ENCODE peak calls at places on chromosomes 16 and 17, in four cellular contexts. One of them, this sample, is unnamed.

GRCh38 chr17:6365187-6365943 is 69.6 kb downstream of the AIPL1 start:
- DNase-seq in astrocyte: peak
- DNase-seq in PC-3: peak
- DNase-seq in A549: peak
- DNase-seq in this sample: no peak

GRCh38 chr17:4188076-4188475 is 45.1 kb downstream of the CYB5D2 start:
- DNase-seq in PC-3: no peak
- DNase-seq in astrocyte: no peak
- DNase-seq in A549: no peak
- DNase-seq in this sample: no peak

GRCh38 chr16:89577055-89577759 is 1.6 kb downstream of the CPNE7 start:
- DNase-seq in astrocyte: no peak
- DNase-seq in A549: no peak
- DNase-seq in PC-3: no peak
- DNase-seq in this sample: no peak

GRCh38 chr17:64635647-64636305 is 26.3 kb downstream of the SMURF2 start:
- DNase-seq in PC-3: peak
- DNase-seq in astrocyte: peak
- DNase-seq in A549: peak
- DNase-seq in this sample: no peak

GRCh38 chr16:56401482-56401881 is 23.9 kb downstream of the AMFR start:
- DNase-seq in astrocyte: no peak
- DNase-seq in A549: peak
- DNase-seq in PC-3: peak
- DNase-seq in this sample: no peak

GRCh38 chr17:78802459-78802858 is 20.4 kb upstream of the CYTH1 start:
- DNase-seq in PC-3: no peak
- DNase-seq in astrocyte: no peak
- DNase-seq in A549: no peak
- DNase-seq in this sample: no peak

GRCh38 chr17:13106171-13106570 is 88.3 kb upstream of the ELAC2 start:
- DNase-seq in A549: no peak
- DNase-seq in PC-3: no peak
- DNase-seq in astrocyte: no peak
- DNase-seq in this sample: no peak

GRCh38 chr16:82972520-82972919 is 345.8 kb downstream of the CDH13 start:
- DNase-seq in PC-3: no peak
- DNase-seq in astrocyte: no peak
- DNase-seq in A549: no peak
- DNase-seq in this sample: no peak

GRCh38 chr17:34499576-34499975 is 79.8 kb upstream of the TMEM132E start:
- DNase-seq in astrocyte: no peak
- DNase-seq in A549: peak
- DNase-seq in PC-3: peak
- DNase-seq in this sample: no peak

GRCh38 chr16:86550281-86550680 is 4.8 kb downstream of the MTHFSD start:
- DNase-seq in A549: no peak
- DNase-seq in astrocyte: no peak
- DNase-seq in PC-3: no peak
- DNase-seq in this sample: no peak

GRCh38 chr16:3641801-3642396 is 12.6 kb upstream of the DNASE1 start:
- DNase-seq in PC-3: no peak
- DNase-seq in A549: no peak
- DNase-seq in astrocyte: no peak
- DNase-seq in this sample: no peak

GRCh38 chr16:78844682-78845081 is 745.2 kb downstream of the WWOX start:
- DNase-seq in PC-3: no peak
- DNase-seq in astrocyte: no peak
- DNase-seq in A549: no peak
- DNase-seq in this sample: no peak

GRCh38 chr17:60926466-60927183 is 249.0 kb downstream of the BCAS3 start:
- DNase-seq in A549: no peak
- DNase-seq in PC-3: peak
- DNase-seq in astrocyte: no peak
- DNase-seq in this sample: no peak

GRCh38 chr17:79325707-79326106 is 251.1 kb downstream of the ENGASE start:
- DNase-seq in astrocyte: no peak
- DNase-seq in A549: no peak
- DNase-seq in PC-3: peak
- DNase-seq in this sample: no peak

GRCh38 chr17:82963104-82963950 is 116.1 kb upstream of the METRNL start:
- DNase-seq in astrocyte: peak
- DNase-seq in PC-3: peak
- DNase-seq in A549: peak
- DNase-seq in this sample: peak

GRCh38 chr16:30948087-30948955 is 547 bp upstream of the ORAI3 start:
- DNase-seq in A549: peak
- DNase-seq in PC-3: peak
- DNase-seq in astrocyte: peak
- DNase-seq in this sample: peak

GRCh38 chr16:35198223-35199199 is 1739.1 kb downstream of the TP53TG3F start:
- DNase-seq in PC-3: no peak
- DNase-seq in astrocyte: no peak
- DNase-seq in A549: no peak
- DNase-seq in this sample: no peak

GRCh38 chr17:49875690-49876089 is 27.8 kb upstream of the TAC4 start:
- DNase-seq in A549: no peak
- DNase-seq in PC-3: no peak
- DNase-seq in astrocyte: no peak
- DNase-seq in this sample: no peak
- TF ChIP-seq CTCF in A549: no peak
- TF ChIP-seq CTCF in PC-3: no peak
- TF ChIP-seq CTCF in astrocyte: no peak
- TF ChIP-seq CTCF in this sample: no peak

DNA sequence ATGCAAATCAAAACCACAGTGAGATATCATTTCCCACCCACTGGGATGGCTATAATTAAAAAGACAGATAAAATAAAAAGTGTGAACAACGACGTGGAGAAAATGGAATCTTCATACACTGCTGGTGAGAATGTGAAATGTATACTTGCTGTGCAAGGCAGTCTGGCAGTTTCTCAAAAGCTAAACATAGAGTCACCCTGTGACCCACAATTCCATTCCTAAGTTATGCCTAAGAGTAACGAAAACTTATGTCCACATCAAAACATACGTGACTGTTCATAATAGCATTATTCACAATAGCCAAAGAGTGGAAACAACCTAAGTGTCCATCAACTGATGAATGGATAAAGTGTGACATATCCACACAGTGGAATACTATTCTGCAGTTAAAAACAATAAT is 38.1 kb upstream of the VPS4A start:
- DNase-seq in A549: no peak
- DNase-seq in PC-3: no peak
- DNase-seq in astrocyte: peak
- DNase-seq in this sample: no peak
- TF ChIP-seq CTCF in A549: no peak
- TF ChIP-seq CTCF in PC-3: no peak
- TF ChIP-seq CTCF in astrocyte: no peak
- TF ChIP-seq CTCF in this sample: no peak

GRCh38 chr17:8162997-8163977 is 539 bp upstream of the VAMP2 start:
- DNase-seq in astrocyte: no peak
- DNase-seq in A549: no peak
- DNase-seq in PC-3: no peak
- DNase-seq in this sample: no peak

GRCh38 chr17:8160741-8161221 is 2.0 kb downstream of the VAMP2 start:
- DNase-seq in astrocyte: no peak
- DNase-seq in A549: no peak
- DNase-seq in PC-3: no peak
- DNase-seq in this sample: no peak

GRCh38 chr17:8161289-8162231 is 1.2 kb downstream of the VAMP2 start:
- DNase-seq in astrocyte: no peak
- DNase-seq in A549: no peak
- DNase-seq in PC-3: no peak
- DNase-seq in this sample: no peak

GRCh38 chr17:8163978-8164814 is 1.4 kb upstream of the VAMP2 start:
- DNase-seq in PC-3: no peak
- DNase-seq in A549: peak
- DNase-seq in astrocyte: peak
- DNase-seq in this sample: no peak

DNA sequence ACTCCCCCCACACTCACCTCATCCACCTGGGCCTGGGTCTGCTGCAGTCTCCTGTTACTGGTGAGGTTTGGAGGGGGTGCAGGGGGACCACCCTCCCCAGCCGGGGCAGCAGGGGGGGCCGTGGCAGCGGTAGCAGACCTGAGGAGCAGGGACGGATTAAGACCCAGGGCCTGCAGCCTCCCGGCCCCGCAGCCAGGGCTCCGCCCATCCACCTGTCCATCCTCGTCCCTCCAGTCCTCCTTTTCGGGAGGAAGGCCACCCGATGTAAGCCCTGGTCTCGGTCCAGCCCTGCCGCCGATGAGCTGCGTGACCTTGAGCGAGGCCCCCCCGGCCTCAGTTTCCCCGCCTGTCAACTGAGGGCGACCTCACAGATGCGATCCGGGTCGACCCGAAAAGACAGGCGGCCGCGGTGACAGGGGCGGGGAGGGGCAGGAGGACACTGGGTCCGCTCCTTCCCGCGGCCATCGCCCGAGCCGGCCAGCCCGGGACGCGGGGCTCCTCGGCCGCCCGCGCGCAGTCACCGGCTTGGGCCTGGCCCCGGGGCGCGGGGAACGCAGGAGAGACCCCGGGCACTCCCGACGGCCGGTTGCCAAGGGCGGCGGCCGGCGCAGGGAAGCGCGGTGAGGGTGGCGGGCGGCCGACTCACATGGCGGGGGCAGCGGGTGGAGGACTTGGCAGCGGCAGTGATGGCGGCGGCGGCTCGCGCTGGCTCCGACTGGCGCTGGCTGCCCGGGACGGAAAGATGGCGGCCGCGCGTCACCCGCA is at the start of gene VAMP2:
- DNase-seq in astrocyte: no peak
- DNase-seq in A549: peak
- DNase-seq in PC-3: peak
- DNase-seq in this sample: peak
- TF ChIP-seq CTCF in astrocyte: no peak
- TF ChIP-seq CTCF in A549: no peak
- TF ChIP-seq CTCF in PC-3: no peak
- TF ChIP-seq CTCF in this sample: no peak

GRCh38 chr17:48153711-48154642 is 46.4 kb downstream of the SNX11 start:
- DNase-seq in astrocyte: peak
- DNase-seq in PC-3: peak
- DNase-seq in A549: peak
- DNase-seq in this sample: peak
- TF ChIP-seq CTCF in astrocyte: peak
- TF ChIP-seq CTCF in PC-3: peak
- TF ChIP-seq CTCF in A549: peak
- TF ChIP-seq CTCF in this sample: no peak

DNA sequence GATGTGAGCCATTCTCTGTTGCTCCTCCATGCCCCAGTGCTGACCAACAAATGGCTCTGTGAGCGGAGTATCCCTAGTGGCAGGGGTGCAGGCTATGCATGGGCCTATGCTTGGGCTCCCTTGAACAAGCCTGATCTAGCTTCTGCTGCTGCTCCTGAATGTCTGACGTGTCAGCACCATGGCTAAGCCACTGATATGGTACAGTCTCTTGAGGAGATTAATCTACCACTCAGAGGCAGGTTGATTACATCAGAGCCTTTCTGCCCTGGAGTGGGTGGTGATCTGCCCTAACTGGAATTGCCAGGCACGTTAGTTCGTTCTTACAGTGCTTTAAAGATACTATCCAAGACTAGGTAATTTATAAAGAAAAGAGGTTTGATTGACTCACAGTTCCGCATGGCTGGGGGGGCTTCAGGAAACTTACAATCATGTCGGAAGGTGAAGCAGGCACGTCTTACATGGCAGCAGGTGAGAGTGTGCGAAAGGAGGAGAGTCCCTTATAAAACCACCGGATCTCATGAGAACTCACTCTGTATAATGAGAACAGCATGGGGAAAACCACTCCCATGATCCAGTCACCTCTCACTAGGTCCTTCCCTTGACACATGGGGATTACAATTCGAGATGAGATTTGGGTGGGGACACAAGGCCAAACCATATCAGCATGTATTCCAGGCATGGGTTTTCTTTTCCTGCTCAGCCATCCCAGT is 41.5 kb upstream of the B4GALNT2 start:
- DNase-seq in PC-3: no peak
- DNase-seq in A549: no peak
- DNase-seq in astrocyte: no peak
- DNase-seq in this sample: no peak
- TF ChIP-seq CTCF in PC-3: no peak
- TF ChIP-seq CTCF in A549: no peak
- TF ChIP-seq CTCF in astrocyte: no peak
- TF ChIP-seq CTCF in this sample: no peak

DNA sequence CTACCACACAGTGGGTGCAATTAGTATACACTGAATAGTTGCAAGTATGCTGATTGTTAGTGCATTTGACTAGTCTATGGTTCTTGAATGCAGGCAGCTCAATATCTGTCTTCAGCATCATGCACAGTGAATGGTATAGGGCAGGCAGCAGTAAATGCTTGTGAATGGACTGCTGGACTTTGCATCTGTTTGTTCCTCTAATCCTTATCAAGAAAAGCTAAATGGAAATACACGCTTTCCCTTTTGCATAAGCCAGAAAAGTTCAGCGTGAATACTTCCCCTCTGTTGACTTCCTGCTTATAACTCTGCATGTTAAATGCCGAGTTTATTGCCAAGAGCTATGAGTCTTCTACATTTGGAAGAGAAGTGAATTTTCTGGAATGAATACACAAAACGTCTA is 127.8 kb upstream of the CPHXL start:
- DNase-seq in A549: no peak
- DNase-seq in PC-3: no peak
- DNase-seq in astrocyte: no peak
- DNase-seq in this sample: no peak
- TF ChIP-seq CTCF in A549: no peak
- TF ChIP-seq CTCF in PC-3: no peak
- TF ChIP-seq CTCF in astrocyte: no peak
- TF ChIP-seq CTCF in this sample: no peak

This sample was measured in mesothelial cell of epicardium.